ENCODE peak calls at places on chromosomes 5 and 9, in nine cellular contexts. N, V, P, O, A, Z, D, R and I are unnamed samples.

GRCh38 chr9:18237776-18238175 is 236.2 kb upstream of the ADAMTSL1 start:
- DNase-seq in N (no peak), V (no peak), P (no peak), O (no peak), A (no peak), Z (no peak), D (no peak), R (no peak), I (no peak)

GRCh38 chr5:151255621-151256286 is 2.8 kb downstream of the GM2A start:
- DNase-seq in N (no peak), V (no peak), P (no peak), O (no peak), A (no peak), Z (no peak), D (no peak), R (peak), I (no peak)

GRCh38 chr5:158992104-158992740 is 107.5 kb downstream of the EBF1 start:
- DNase-seq in N (no peak), V (no peak), P (no peak), O (peak), A (no peak), Z (peak), D (no peak), R (no peak), I (no peak)

GRCh38 chr9:83473488-83473971 is 64.7 kb downstream of the FRMD3 start:
- DNase-seq in N (peak), V (no peak), P (no peak), O (peak), A (no peak), Z (peak), D (peak), R (no peak), I (peak)

GRCh38 chr5:150763023-150763793 is 4.4 kb upstream of the DCTN4 start:
- DNase-seq in N (peak), V (no peak), P (peak), O (peak), A (peak), Z (peak), D (peak), R (peak), I (peak)

GRCh38 chr5:150103678-150104549 is 17.6 kb upstream of the CSF1R start:
- DNase-seq in N (no peak), V (no peak), P (no peak), O (no peak), A (no peak), Z (no peak), D (no peak), R (no peak), I (no peak)

GRCh38 chr9:35695801-35696420 is 6.2 kb upstream of the TPM2 start:
- DNase-seq in N (peak), V (no peak), P (peak), O (no peak), A (no peak), Z (no peak), D (no peak), R (no peak), I (no peak)

GRCh38 chr9:123150708-123151503 is 117.4 kb downstream of the GPR21 start:
- DNase-seq in N (peak), V (no peak), P (peak), O (peak), A (no peak), Z (no peak), D (no peak), R (no peak), I (peak)

GRCh38 chr5:73189816-73190451 is 16.9 kb downstream of the TMEM174 start:
- DNase-seq in N (no peak), V (no peak), P (peak), O (peak), A (no peak), Z (peak), D (no peak), R (peak), I (peak)

DNA sequence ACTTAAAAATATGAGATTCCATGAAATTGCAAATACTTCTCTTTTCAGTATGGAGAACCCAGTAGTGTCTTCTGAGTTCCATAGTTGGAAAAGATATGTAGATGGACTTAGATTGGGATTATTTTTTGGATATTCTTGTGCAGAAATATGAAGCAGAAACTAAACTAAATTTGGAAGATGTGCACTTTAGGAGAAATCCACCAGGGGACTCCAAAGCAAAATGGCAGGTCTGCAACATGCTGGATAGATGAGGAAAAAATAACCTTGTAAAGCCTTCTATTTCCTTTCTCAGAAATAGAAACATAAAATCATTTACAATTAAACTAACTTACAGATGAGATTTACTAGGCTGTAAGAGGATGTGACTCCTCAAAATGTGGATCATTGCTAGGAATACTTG is 49.2 kb upstream of the MINAR2 start:
- DNase-seq in N (no peak), V (no peak), P (no peak), O (no peak), A (no peak), Z (no peak), D (no peak), R (no peak), I (no peak)
- TF ChIP-seq CTCF in N (no peak), V (no peak), P (no peak), O (peak), A (peak), Z (peak), D (no peak), R (no peak), I (peak)

DNA sequence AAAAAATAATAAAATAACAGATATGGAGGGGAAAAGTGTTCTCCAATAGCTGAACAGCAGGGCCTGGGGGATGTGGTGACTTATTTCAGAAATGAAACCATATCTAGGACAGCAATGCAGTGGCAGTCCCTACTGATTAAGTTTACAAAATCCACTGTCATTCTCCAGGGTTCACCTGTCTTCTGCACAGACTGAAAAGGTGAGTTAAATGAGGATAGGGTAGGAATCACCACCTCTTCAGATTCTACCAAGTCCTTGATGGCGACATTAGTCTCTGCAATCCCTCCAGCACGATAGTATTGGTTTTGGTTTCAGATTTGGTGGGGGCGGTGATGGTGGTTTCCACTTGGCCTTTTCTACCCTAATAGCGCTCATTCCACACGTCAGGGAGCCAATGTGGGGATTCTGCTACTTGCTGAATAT is 32.3 kb upstream of the NPM1 start:
- DNase-seq in N (no peak), V (no peak), P (no peak), O (no peak), A (no peak), Z (no peak), D (no peak), R (no peak), I (no peak)
- H3K4me3 ChIP-seq in N (no peak), V (no peak), P (no peak), O (no peak), A (no peak), Z (no peak), D (no peak), R (no peak), I (no peak)

DNA sequence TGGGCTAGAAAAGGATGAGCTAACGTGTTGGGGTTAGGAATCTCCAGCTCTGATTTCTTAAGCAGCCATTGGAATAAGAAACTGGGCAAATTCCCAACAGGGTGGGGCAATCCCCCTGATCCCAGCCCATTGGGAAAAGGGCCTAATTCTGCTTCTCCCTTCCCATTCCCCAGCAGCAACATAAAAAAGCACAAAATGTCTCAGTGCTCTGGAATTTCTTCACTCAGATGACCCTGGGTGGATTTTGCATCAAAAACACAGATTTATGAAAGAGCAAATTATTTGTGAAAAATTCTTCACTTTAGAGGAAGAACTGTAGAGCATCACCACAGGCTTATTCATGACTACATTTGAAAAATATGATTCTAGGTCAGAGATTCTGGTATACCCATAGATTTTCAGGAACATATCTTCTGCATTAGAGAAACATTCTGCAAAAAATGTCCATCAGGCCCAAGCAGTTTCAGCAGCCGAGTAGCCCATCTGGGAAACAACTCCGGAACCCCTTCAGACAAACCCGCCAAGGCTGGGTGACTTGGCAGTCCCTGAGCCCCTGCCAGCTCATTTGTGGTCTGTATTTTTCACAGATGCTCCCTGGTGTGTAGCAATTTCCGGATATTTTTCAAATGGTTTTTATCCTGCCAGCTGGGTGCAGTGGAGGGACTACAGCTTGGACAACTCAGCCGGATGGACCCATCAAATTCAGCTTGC is 102.1 kb upstream of the RANBP3L start:
- DNase-seq in N (no peak), V (no peak), P (peak), O (peak), A (no peak), Z (peak), D (peak), R (no peak), I (peak)
- TF ChIP-seq CTCF in N (no peak), V (no peak), P (no peak), O (no peak), A (no peak), Z (no peak), D (no peak), R (no peak), I (no peak)

GRCh38 chr5:80741015-80741414 is 86.2 kb upstream of the DHFR start:
- DNase-seq in N (no peak), V (no peak), P (no peak), O (no peak), A (no peak), Z (no peak), D (no peak), R (no peak), I (no peak)
- H3K4me3 ChIP-seq in N (no peak), V (no peak), P (no peak), O (no peak), A (no peak), Z (no peak), D (no peak), R (no peak), I (no peak)

DNA sequence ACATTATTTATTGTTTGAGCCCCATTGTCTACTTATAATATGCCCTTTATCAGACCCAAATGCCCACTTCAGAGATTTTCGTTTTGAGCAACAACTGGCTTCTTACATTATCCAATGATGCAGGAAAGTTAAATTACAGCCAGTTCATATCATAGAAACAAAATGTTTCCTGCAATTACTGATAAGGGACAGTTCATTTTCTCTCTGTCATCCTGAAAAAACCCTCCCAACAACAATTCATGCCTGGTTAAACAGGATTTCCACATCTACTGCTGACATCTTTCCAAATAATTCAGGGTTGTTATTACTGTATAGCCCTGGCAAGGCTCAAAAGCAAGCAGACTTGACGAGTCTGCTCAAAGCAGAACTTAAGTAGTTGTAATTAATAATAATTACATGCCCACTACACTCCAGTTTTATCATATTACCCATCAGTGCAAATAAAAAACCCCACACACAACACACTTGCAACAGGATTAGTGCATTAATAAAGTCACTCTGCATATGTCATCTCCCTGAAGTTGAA is 119.4 kb upstream of the NFIB start:
- DNase-seq in N (no peak), V (no peak), P (no peak), O (peak), A (no peak), Z (no peak), D (no peak), R (no peak), I (peak)
- TF ChIP-seq CTCF in N (no peak), V (no peak), P (no peak), O (no peak), A (no peak), Z (no peak), D (no peak), R (no peak), I (no peak)

DNA sequence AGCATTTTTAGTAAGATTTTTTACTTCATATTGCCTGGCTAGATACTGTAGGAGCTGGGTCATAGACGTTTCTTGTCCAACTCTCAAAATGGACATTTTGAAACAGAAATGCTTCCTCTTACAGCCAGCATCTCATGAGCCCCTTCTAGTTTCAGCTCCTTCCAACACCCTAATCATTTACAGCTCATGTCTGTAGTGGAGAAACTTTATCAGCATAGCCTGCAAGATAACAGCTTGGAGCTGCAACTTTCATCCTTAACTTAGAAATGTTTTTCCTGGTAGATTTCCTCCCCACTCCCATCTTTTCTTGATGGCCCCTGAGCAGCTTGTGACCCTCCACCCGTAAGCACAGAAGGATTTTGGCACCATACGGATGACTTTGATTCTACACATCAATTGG is 53.6 kb upstream of the TGFBR1 start:
- DNase-seq in N (no peak), V (no peak), P (no peak), O (no peak), A (no peak), Z (no peak), D (no peak), R (no peak), I (no peak)
- H3K4me3 ChIP-seq in N (no peak), V (no peak), P (no peak), O (no peak), A (no peak), Z (no peak), D (no peak), R (no peak), I (no peak)